ENCODE peak calls at places on chromosomes 7 and 10, in five cellular contexts. F is mesendoderm, N is aorta, T is osteoblast, I is prostate gland. G is an unnamed sample.

GRCh38 chr7:20470726-20471125 is 140.0 kb downstream of the ITGB8 start:
- DNase-seq in F (no peak), N (no peak), T (no peak), I (no peak), G (no peak)

GRCh38 chr10:101602767-101603398 is 14.8 kb downstream of the DPCD start:
- DNase-seq in F (peak; percentile 97), N (peak; percentile 78), T (peak; percentile 91), I (peak; percentile 48), G (peak; percentile 18)

GRCh38 chr7:44636926-44637325 is 30.5 kb downstream of the OGDH start:
- DNase-seq in F (no peak), N (no peak), T (no peak), I (no peak), G (no peak)

GRCh38 chr7:97845622-97846203 is 26.5 kb downstream of the ASNS start:
- DNase-seq in F (peak; percentile 22), N (no peak), T (peak; percentile 69), I (no peak), G (no peak)

GRCh38 chr10:113232928-113233511 is 283.0 kb downstream of the TCF7L2 start:
- DNase-seq in F (peak; percentile 50), N (no peak), T (no peak), I (no peak), G (no peak)

GRCh38 chr10:122468923-122469781 is 7.8 kb downstream of the HTRA1 start:
- DNase-seq in F (no peak), N (no peak), T (peak; percentile 96), I (no peak), G (peak; percentile 51)

GRCh38 chr7:40840990-40841389 is 706.2 kb downstream of the SUGCT start:
- DNase-seq in F (no peak), N (no peak), T (no peak), I (no peak), G (no peak)

GRCh38 chr7:155380221-155380861 is 77.6 kb upstream of the EN2 start:
- DNase-seq in F (peak; percentile 87), N (peak; percentile 74), T (peak; percentile 98), I (peak; percentile 49), G (peak; percentile 56)

GRCh38 chr7:118305686-118306085 is 81.2 kb downstream of the ANKRD7 start:
- DNase-seq in F (no peak), N (no peak), T (no peak), I (no peak), G (no peak)

GRCh38 chr7:157396316-157397035 is 59.7 kb downstream of the DNAJB6 start:
- DNase-seq in F (no peak), N (no peak), T (no peak), I (no peak), G (no peak)

GRCh38 chr10:112775892-112776679 is 174.0 kb upstream of the TCF7L2 start:
- DNase-seq in F (no peak), N (no peak), T (no peak), I (no peak), G (no peak)

GRCh38 chr7:108114117-108114841 is 15.9 kb downstream of the LAMB4 start:
- DNase-seq in F (peak; percentile 81), N (no peak), T (no peak), I (no peak), G (no peak)

GRCh38 chr7:12942599-12942998 is 255.2 kb downstream of the ARL4A start:
- DNase-seq in F (no peak), N (no peak), T (no peak), I (peak; percentile 60), G (no peak)

GRCh38 chr7:102873470-102874165 is 39.2 kb upstream of the LRRC17 start:
- DNase-seq in F (no peak), N (no peak), T (no peak), I (no peak), G (no peak)
- H3K4me1 ChIP-seq in F (no peaks in the 10 kb centered on the region), N (no peaks in the 10 kb centered on the region), T (peaks cover 48% of the 10 kb centered on the region), I (no peaks in the 10 kb centered on the region), G (no peaks in the 10 kb centered on the region)

GRCh38 chr7:151674161-151674920 is 154.6 kb upstream of the RHEB start:
- DNase-seq in F (no peak), N (no peak), T (no peak), I (no peak), G (no peak)

GRCh38 chr7:151676759-151677158 is 157.1 kb upstream of the RHEB start:
- DNase-seq in F (no peak), N (no peak), T (peak; percentile 1), I (peak; percentile 61), G (no peak)

GRCh38 chr7:151673216-151673615 is 153.5 kb upstream of the RHEB start:
- DNase-seq in F (no peak), N (no peak), T (peak; percentile 11), I (no peak), G (no peak)

GRCh38 chr7:151677581-151678226 is 158.0 kb upstream of the RHEB start:
- DNase-seq in F (no peak), N (no peak), T (peak; percentile 5), I (peak; percentile 56), G (no peak)

GRCh38 chr7:151675521-151675920 is 155.8 kb upstream of the RHEB start:
- DNase-seq in F (no peak), N (no peak), T (peak; percentile 8), I (no peak), G (no peak)
- H3K27ac ChIP-seq in F (no peak overlapping the region), N (no peak overlapping the region), T (no peak overlapping the region), I (no peak overlapping the region), G (no peak overlapping the region)

GRCh38 chr10:120387326-120387725 is 69.7 kb upstream of the PLPP4 start:
- DNase-seq in F (no peak), N (no peak), T (peak; percentile 63), I (no peak), G (no peak)

GRCh38 chr10:120386196-120386595 is 70.8 kb upstream of the PLPP4 start:
- DNase-seq in F (no peak), N (no peak), T (no peak), I (no peak), G (no peak)

GRCh38 chr10:120386896-120387295 is 70.1 kb upstream of the PLPP4 start:
- DNase-seq in F (no peak), N (no peak), T (no peak), I (no peak), G (no peak)

GRCh38 chr10:120381924-120382323 is 75.1 kb upstream of the PLPP4 start:
- DNase-seq in F (no peak), N (no peak), T (no peak), I (no peak), G (no peak)

DNA sequence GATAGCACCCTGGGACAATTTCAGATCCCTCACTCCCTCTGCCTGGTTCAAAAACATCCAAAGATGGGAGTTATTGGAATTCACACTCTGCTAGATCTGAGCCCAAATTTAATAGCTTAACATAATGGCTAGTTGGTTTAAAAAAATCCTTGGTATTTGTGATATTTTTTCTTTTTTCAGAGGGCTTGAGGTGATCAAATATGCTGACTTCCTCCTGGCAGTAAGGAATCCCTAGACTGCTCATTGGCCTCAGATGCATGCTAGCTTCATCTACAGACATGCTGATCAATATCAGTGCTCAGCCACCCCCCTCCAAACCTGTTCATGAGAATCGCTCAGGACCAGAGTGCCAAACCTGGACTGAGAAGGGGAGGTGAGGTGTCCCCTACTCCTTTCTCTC is 74.7 kb upstream of the PLPP4 start:
- DNase-seq in F (no peak), N (no peak), T (no peak), I (no peak), G (no peak)
- H3K4me3 ChIP-seq in F (no peak overlapping the region), N (no peak overlapping the region), T (no peak overlapping the region), I (no peak overlapping the region), G (no peak overlapping the region)

GRCh38 chr7:1045727-1046063 is 1.3 kb downstream of the GPR146 start:
- DNase-seq in F (no peak), N (no peak), T (no peak), I (no peak), G (no peak)

GRCh38 chr7:1043552-1044188 is 676 bp upstream of the GPR146 start:
- DNase-seq in F (no peak), N (peak; percentile 58), T (no peak), I (no peak), G (peak; percentile 48)

GRCh38 chr7:1046722-1047679 is 2.7 kb downstream of the GPR146 start:
- DNase-seq in F (no peak), N (no peak), T (no peak), I (peak; percentile 81), G (no peak)

GRCh38 chr7:1044189-1045037 is at the start of gene GPR146:
- DNase-seq in F (peak; percentile 98), N (peak; percentile 98), T (peak; percentile 100), I (peak; percentile 97), G (peak; percentile 97)

DNA sequence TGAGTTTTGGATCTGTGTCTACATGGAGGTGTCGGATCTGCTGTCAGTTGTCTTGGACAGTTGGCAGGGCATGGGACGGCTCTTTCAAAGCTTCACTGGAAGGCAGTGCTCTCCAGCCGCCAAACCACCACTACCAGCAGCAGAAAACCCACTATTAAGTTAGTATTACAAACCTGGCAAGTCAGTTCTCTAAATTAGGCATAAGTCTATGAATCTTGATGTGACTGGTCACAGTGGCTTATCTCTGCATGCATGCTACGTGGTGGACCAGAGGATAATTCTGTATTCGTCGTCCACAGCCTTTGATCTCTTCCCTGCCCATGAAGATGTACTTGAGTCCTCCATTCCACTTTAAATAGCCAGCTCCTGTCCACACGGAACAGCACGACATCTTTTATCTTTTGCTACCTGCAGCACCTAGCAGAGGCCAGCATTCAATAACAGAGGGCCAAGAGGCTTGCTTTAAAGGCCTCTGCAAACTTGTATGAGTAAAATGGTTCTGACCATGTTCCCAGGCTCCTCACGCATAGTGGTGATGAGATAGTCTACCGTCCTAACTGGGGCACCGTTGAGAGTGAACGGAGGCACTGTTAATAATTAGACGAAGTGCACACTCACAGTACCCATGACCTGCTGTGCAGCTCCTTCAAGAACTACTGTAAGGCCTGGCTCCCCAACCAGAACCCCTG is 836 bp downstream of the GPR146 start:
- DNase-seq in F (no peak), N (no peak), T (no peak), I (no peak), G (no peak)
- H3K4me1 ChIP-seq in F (peaks cover 2% of the 10 kb centered on the region), N (no peaks in the 10 kb centered on the region), T (peaks cover 12% of the 10 kb centered on the region), I (peaks cover 29% of the 10 kb centered on the region), G (peaks cover 51% of the 10 kb centered on the region)

GRCh38 chr10:69506487-69506833 is 55.2 kb downstream of the TSPAN15 start:
- DNase-seq in F (no peak), N (no peak), T (peak; percentile 55), I (no peak), G (no peak)
- H3K27ac ChIP-seq in F (no peak overlapping the region), N (no peak overlapping the region), T (no peak overlapping the region), I (no peak overlapping the region), G (peak overlapping the region; percentile 68)